ENCODE peak calls at places on chromosomes 12 and 14, in four cellular contexts. One of them, this sample, is unnamed.

GRCh38 chr14:90443161-90444076 is 46.6 kb downstream of the CALM1 start:
- DNase-seq in left ventricle myocardium inferior: no peak
- DNase-seq in brain microvascular endothelial cell: no peak
- DNase-seq in upper lobe of left lung: no peak
- DNase-seq in this sample: no peak

GRCh38 chr12:131628341-131628740 is 82.5 kb upstream of the SFSWAP start:
- DNase-seq in left ventricle myocardium inferior: no peak
- DNase-seq in brain microvascular endothelial cell: no peak
- DNase-seq in upper lobe of left lung: no peak
- DNase-seq in this sample: no peak

GRCh38 chr14:93957751-93958566 is 18.4 kb downstream of the ASB2 start:
- DNase-seq in left ventricle myocardium inferior: no peak
- DNase-seq in brain microvascular endothelial cell: no peak
- DNase-seq in upper lobe of left lung: no peak
- DNase-seq in this sample: no peak

GRCh38 chr14:28751467-28752058 is 15.0 kb upstream of the FOXG1 start:
- DNase-seq in left ventricle myocardium inferior: no peak
- DNase-seq in brain microvascular endothelial cell: peak; percentile 24
- DNase-seq in upper lobe of left lung: no peak
- DNase-seq in this sample: no peak

GRCh38 chr14:95227279-95227860 is 70.0 kb upstream of the DICER1 start:
- DNase-seq in left ventricle myocardium inferior: no peak
- DNase-seq in brain microvascular endothelial cell: peak; percentile 63
- DNase-seq in upper lobe of left lung: no peak
- DNase-seq in this sample: no peak

GRCh38 chr12:64824500-64825142 is at the start of gene TBC1D30:
- DNase-seq in left ventricle myocardium inferior: no peak
- DNase-seq in brain microvascular endothelial cell: peak; percentile 4
- DNase-seq in upper lobe of left lung: no peak
- DNase-seq in this sample: no peak

GRCh38 chr14:72801381-72801812 is 92.5 kb downstream of the DPF3 start:
- DNase-seq in left ventricle myocardium inferior: no peak
- DNase-seq in brain microvascular endothelial cell: peak; percentile 95
- DNase-seq in upper lobe of left lung: no peak
- DNase-seq in this sample: no peak

GRCh38 chr14:76056128-76056527 is 70.6 kb downstream of the IFT43 start:
- DNase-seq in left ventricle myocardium inferior: no peak
- DNase-seq in brain microvascular endothelial cell: peak; percentile 9
- DNase-seq in upper lobe of left lung: no peak
- DNase-seq in this sample: no peak

GRCh38 chr14:61269321-61270083 is 11.6 kb downstream of the TMEM30B start:
- DNase-seq in left ventricle myocardium inferior: peak; percentile 50
- DNase-seq in brain microvascular endothelial cell: peak; percentile 80
- DNase-seq in upper lobe of left lung: peak; percentile 78
- DNase-seq in this sample: peak; percentile 92

GRCh38 chr12:104722541-104723534 is 235.3 kb downstream of the SLC41A2 start:
- DNase-seq in left ventricle myocardium inferior: no peak
- DNase-seq in brain microvascular endothelial cell: no peak
- DNase-seq in upper lobe of left lung: no peak
- DNase-seq in this sample: no peak

GRCh38 chr12:5123921-5124320 is 80.2 kb downstream of the KCNA5 start:
- DNase-seq in left ventricle myocardium inferior: no peak
- DNase-seq in brain microvascular endothelial cell: peak; percentile 17
- DNase-seq in upper lobe of left lung: no peak
- DNase-seq in this sample: no peak

GRCh38 chr14:64159588-64159987 is 134.6 kb downstream of the ESR2 start:
- DNase-seq in left ventricle myocardium inferior: no peak
- DNase-seq in brain microvascular endothelial cell: no peak
- DNase-seq in upper lobe of left lung: no peak
- DNase-seq in this sample: no peak

GRCh38 chr14:25042362-25043299 is 7.3 kb downstream of the STXBP6 start:
- DNase-seq in left ventricle myocardium inferior: no peak
- DNase-seq in brain microvascular endothelial cell: peak; percentile 17
- DNase-seq in upper lobe of left lung: no peak
- DNase-seq in this sample: no peak

GRCh38 chr14:52862652-52863338 is 71.4 kb upstream of the GNPNAT1 start:
- DNase-seq in left ventricle myocardium inferior: no peak
- DNase-seq in brain microvascular endothelial cell: peak; percentile 60
- DNase-seq in upper lobe of left lung: no peak
- DNase-seq in this sample: no peak

GRCh38 chr12:25625146-25625545 is 72.1 kb upstream of the LMNTD1 start:
- DNase-seq in left ventricle myocardium inferior: no peak
- DNase-seq in brain microvascular endothelial cell: no peak
- DNase-seq in upper lobe of left lung: no peak
- DNase-seq in this sample: no peak

GRCh38 chr12:9741726-9742125 is 8.8 kb upstream of the CLECL1 start:
- DNase-seq in left ventricle myocardium inferior: no peak
- DNase-seq in brain microvascular endothelial cell: no peak
- DNase-seq in upper lobe of left lung: peak; percentile 44
- DNase-seq in this sample: no peak

GRCh38 chr12:128587918-128588317 is 235.8 kb downstream of the SLC15A4 start:
- DNase-seq in left ventricle myocardium inferior: no peak
- DNase-seq in brain microvascular endothelial cell: no peak
- DNase-seq in upper lobe of left lung: no peak
- DNase-seq in this sample: no peak

GRCh38 chr14:77301103-77301502 is 19.6 kb downstream of the POMT2 start:
- DNase-seq in left ventricle myocardium inferior: peak; percentile 68
- DNase-seq in brain microvascular endothelial cell: peak; percentile 86
- DNase-seq in upper lobe of left lung: peak; percentile 49
- DNase-seq in this sample: no peak

GRCh38 chr12:11513288-11513687 is 117.9 kb upstream of the PRB2 start:
- DNase-seq in left ventricle myocardium inferior: no peak
- DNase-seq in brain microvascular endothelial cell: peak; percentile 12
- DNase-seq in upper lobe of left lung: no peak
- DNase-seq in this sample: no peak

GRCh38 chr12:20458011-20458410 is 89.7 kb downstream of the PDE3A start:
- DNase-seq in left ventricle myocardium inferior: no peak
- DNase-seq in brain microvascular endothelial cell: no peak
- DNase-seq in upper lobe of left lung: no peak
- DNase-seq in this sample: no peak

GRCh38 chr12:15721716-15722115 is 67.5 kb downstream of the EPS8 start:
- DNase-seq in left ventricle myocardium inferior: no peak
- DNase-seq in brain microvascular endothelial cell: no peak
- DNase-seq in upper lobe of left lung: no peak
- DNase-seq in this sample: no peak

GRCh38 chr14:85079842-85080741 is 449.9 kb upstream of the FLRT2 start:
- DNase-seq in left ventricle myocardium inferior: no peak
- DNase-seq in brain microvascular endothelial cell: no peak
- DNase-seq in upper lobe of left lung: no peak
- DNase-seq in this sample: no peak

GRCh38 chr14:29282169-29282568 is 515.6 kb downstream of the FOXG1 start:
- DNase-seq in left ventricle myocardium inferior: no peak
- DNase-seq in brain microvascular endothelial cell: no peak
- DNase-seq in upper lobe of left lung: no peak
- DNase-seq in this sample: no peak

GRCh38 chr12:111330800-111331752 is 37.8 kb downstream of the PHETA1 start:
- DNase-seq in left ventricle myocardium inferior: no peak
- DNase-seq in brain microvascular endothelial cell: peak; percentile 12
- DNase-seq in upper lobe of left lung: no peak
- DNase-seq in this sample: no peak

GRCh38 chr14:99325591-99325990 is 53.6 kb upstream of the BCL11B start:
- DNase-seq in left ventricle myocardium inferior: no peak
- DNase-seq in brain microvascular endothelial cell: no peak
- DNase-seq in upper lobe of left lung: no peak
- DNase-seq in this sample: no peak

GRCh38 chr14:92792885-92793284 is 1.2 kb upstream of the GOLGA5 start:
- DNase-seq in left ventricle myocardium inferior: no peak
- DNase-seq in brain microvascular endothelial cell: no peak
- DNase-seq in upper lobe of left lung: no peak
- DNase-seq in this sample: no peak

GRCh38 chr12:122865268-122866231 is 30.3 kb downstream of the HIP1R start:
- DNase-seq in left ventricle myocardium inferior: peak; percentile 57
- DNase-seq in brain microvascular endothelial cell: no peak
- DNase-seq in upper lobe of left lung: peak; percentile 63
- DNase-seq in this sample: peak; percentile 56

GRCh38 chr12:47886471-47887240 is 18.1 kb downstream of the VDR start:
- DNase-seq in left ventricle myocardium inferior: no peak
- DNase-seq in brain microvascular endothelial cell: no peak
- DNase-seq in upper lobe of left lung: no peak
- DNase-seq in this sample: no peak
- TF ChIP-seq CTCF in left ventricle myocardium inferior: no peak
- TF ChIP-seq CTCF in brain microvascular endothelial cell: peak; percentile 14
- TF ChIP-seq CTCF in upper lobe of left lung: no peak
- TF ChIP-seq CTCF in this sample: no peak

GRCh38 chr14:39272918-39273317 is 39.2 kb downstream of the MIA2 start:
- DNase-seq in left ventricle myocardium inferior: no peak
- DNase-seq in brain microvascular endothelial cell: no peak
- DNase-seq in upper lobe of left lung: no peak
- DNase-seq in this sample: no peak

GRCh38 chr14:39276579-39277114 is 42.9 kb downstream of the MIA2 start:
- DNase-seq in left ventricle myocardium inferior: no peak
- DNase-seq in brain microvascular endothelial cell: no peak
- DNase-seq in upper lobe of left lung: no peak
- DNase-seq in this sample: no peak

GRCh38 chr14:39279515-39279914 is 45.8 kb downstream of the MIA2 start:
- DNase-seq in left ventricle myocardium inferior: no peak
- DNase-seq in brain microvascular endothelial cell: no peak
- DNase-seq in upper lobe of left lung: no peak
- DNase-seq in this sample: no peak

GRCh38 chr14:39276005-39276404 is 42.3 kb downstream of the MIA2 start:
- DNase-seq in left ventricle myocardium inferior: no peak
- DNase-seq in brain microvascular endothelial cell: no peak
- DNase-seq in upper lobe of left lung: no peak
- DNase-seq in this sample: no peak

DNA sequence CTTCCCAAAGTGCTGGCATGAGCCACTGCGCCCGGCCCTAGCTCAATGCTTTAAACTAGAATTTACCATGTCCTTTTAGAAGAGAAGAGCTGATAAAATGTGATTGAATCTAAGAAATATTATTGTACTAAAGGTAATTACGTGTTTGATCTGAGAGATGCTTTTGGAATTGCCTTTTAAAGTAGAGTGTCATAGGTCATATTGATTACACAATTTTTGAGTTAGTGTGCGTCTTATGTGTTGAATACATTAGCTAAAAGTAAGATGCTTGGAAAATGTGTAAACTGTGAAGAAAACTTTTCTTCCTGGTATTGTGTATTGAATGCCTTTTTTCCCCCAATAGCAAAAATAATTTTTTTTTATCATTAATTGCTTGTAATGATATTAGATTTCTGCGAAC is 41.7 kb downstream of the MIA2 start:
- DNase-seq in left ventricle myocardium inferior: no peak
- DNase-seq in brain microvascular endothelial cell: no peak
- DNase-seq in upper lobe of left lung: no peak
- DNase-seq in this sample: no peak
- H3K27ac ChIP-seq in left ventricle myocardium inferior: no peak overlapping the region
- H3K27ac ChIP-seq in brain microvascular endothelial cell: no peak overlapping the region
- H3K27ac ChIP-seq in upper lobe of left lung: no peak overlapping the region
- H3K27ac ChIP-seq in this sample: no peak overlapping the region

DNA sequence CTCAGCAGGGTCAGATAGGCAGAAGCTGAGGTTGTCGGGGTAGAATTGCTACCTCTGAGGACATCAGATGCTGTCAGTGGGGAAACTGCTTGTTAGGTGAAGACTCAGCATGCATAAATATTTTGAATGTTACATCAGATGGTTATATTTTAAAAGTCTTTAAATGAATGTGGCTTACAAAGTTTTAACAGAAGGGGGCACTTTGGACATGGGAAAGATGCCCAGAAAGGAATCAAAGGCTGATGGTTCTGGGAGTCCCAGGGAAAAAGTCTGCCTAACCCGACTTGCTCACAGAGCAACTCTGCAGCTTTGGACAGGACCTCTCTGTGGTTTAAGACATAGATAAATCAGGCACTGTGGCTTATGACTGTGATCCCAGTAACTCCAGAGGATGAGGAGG is 474.8 kb downstream of the ATP23 start:
- DNase-seq in left ventricle myocardium inferior: no peak
- DNase-seq in brain microvascular endothelial cell: peak; percentile 81
- DNase-seq in upper lobe of left lung: no peak
- DNase-seq in this sample: no peak
- TF ChIP-seq CTCF in left ventricle myocardium inferior: no peak
- TF ChIP-seq CTCF in brain microvascular endothelial cell: peak; percentile 61
- TF ChIP-seq CTCF in upper lobe of left lung: no peak
- TF ChIP-seq CTCF in this sample: no peak

GRCh38 chr12:46388427-46388992 is 15.9 kb upstream of the SLC38A2 start:
- DNase-seq in left ventricle myocardium inferior: no peak
- DNase-seq in brain microvascular endothelial cell: no peak
- DNase-seq in upper lobe of left lung: no peak
- DNase-seq in this sample: no peak

GRCh38 chr12:46385439-46385838 is 12.9 kb upstream of the SLC38A2 start:
- DNase-seq in left ventricle myocardium inferior: no peak
- DNase-seq in brain microvascular endothelial cell: no peak
- DNase-seq in upper lobe of left lung: no peak
- DNase-seq in this sample: no peak

GRCh38 chr12:46386360-46386867 is 13.8 kb upstream of the SLC38A2 start:
- DNase-seq in left ventricle myocardium inferior: no peak
- DNase-seq in brain microvascular endothelial cell: peak; percentile 73
- DNase-seq in upper lobe of left lung: no peak
- DNase-seq in this sample: no peak

GRCh38 chr12:46387697-46388096 is 15.1 kb upstream of the SLC38A2 start:
- DNase-seq in left ventricle myocardium inferior: no peak
- DNase-seq in brain microvascular endothelial cell: no peak
- DNase-seq in upper lobe of left lung: no peak
- DNase-seq in this sample: no peak

DNA sequence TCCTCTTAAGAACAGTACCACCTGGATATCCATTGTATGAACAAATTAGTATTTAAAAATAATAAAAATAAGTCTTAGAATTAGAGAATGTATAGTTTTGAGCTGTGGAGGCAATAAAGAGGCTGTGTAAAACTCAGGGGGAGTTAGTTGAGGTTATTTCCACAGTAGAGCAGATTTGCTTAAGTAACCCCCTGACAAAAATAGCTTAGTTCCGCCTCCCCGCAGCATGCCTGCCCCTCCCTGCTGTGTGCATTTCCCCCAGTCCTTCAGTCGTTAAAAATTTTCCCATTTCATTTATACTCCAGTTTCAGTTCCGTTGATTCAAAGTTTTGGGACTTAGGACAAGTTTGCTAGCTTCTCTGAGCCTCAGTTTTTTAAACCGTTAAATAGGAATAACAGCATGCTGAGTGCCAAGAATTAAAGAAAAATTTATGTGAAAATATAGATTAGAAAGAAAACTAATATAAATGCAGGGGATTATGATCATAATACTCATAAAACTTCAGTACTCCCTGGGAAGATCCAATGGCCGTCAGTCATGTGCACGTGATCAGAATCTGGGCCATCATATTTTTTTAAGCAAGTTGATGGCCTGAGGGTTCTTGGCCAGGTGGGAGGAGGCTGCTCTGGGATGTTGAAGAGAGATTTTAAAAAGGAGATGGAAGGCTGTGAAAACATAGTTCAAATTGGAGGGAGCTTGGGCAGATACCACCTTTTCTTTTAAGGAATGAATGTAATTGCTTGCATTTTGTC is 14.5 kb upstream of the SLC38A2 start:
- DNase-seq in left ventricle myocardium inferior: peak; percentile 48
- DNase-seq in brain microvascular endothelial cell: peak; percentile 56
- DNase-seq in upper lobe of left lung: peak; percentile 60
- DNase-seq in this sample: no peak
- H3K27ac ChIP-seq in left ventricle myocardium inferior: peak overlapping the region; percentile 100
- H3K27ac ChIP-seq in brain microvascular endothelial cell: peak overlapping the region; percentile 97
- H3K27ac ChIP-seq in upper lobe of left lung: peak overlapping the region; percentile 100
- H3K27ac ChIP-seq in this sample: peak overlapping the region; percentile 82

DNA sequence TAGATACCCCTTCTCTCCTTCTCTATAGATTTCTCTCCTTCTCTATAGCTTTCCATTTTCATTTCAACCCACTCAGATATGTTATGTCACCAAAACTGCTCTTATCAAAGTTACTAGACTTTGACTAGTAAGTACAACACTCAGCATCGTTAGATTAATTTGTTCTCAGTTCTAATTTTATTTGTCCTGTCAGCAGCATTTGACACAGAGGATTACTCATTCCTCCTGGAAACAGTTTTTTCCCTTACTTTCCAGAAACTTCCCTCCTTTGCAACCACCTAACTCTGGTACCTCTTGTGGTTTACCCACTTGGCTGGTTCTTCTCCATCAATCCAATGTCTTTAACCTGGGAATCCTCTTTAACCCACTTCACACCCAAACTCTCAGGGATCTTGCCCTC is 423.7 kb downstream of the TMTC2 start:
- DNase-seq in left ventricle myocardium inferior: no peak
- DNase-seq in brain microvascular endothelial cell: no peak
- DNase-seq in upper lobe of left lung: no peak
- DNase-seq in this sample: no peak
- TF ChIP-seq CTCF in left ventricle myocardium inferior: no peak
- TF ChIP-seq CTCF in brain microvascular endothelial cell: no peak
- TF ChIP-seq CTCF in upper lobe of left lung: no peak
- TF ChIP-seq CTCF in this sample: no peak

This sample was measured in ascending aorta.